ENCODE peak calls at places on chromosomes 3 and 15, in four cellular contexts. One of them, this sample, is unnamed. For H3K4me1, the result is how much of the 10 kb centered on the place peaks cover.

GRCh38 chr15:58260186-58260910 is 122.2 kb downstream of the AQP9 start:
- ATAC-seq in K562: no peak
- ATAC-seq in GM12878: no peak
- ATAC-seq in HepG2: no peak
- ATAC-seq in this sample: no peak

GRCh38 chr3:94374439-94375161 is 311.7 kb downstream of the NSUN3 start:
- ATAC-seq in GM12878: no peak
- ATAC-seq in HepG2: no peak
- ATAC-seq in K562: no peak
- ATAC-seq in this sample: no peak

GRCh38 chr3:25071846-25072245 is 356.2 kb upstream of the RARB start:
- ATAC-seq in HepG2: no peak
- ATAC-seq in K562: no peak
- ATAC-seq in GM12878: no peak
- ATAC-seq in this sample: no peak

GRCh38 chr15:29422606-29423005 is 153.0 kb upstream of the NSMCE3 start:
- ATAC-seq in K562: no peak
- ATAC-seq in HepG2: no peak
- ATAC-seq in GM12878: no peak
- ATAC-seq in this sample: no peak

GRCh38 chr3:16480861-16481569 is 32.5 kb downstream of the RFTN1 start:
- ATAC-seq in HepG2: no peak
- ATAC-seq in GM12878: peak
- ATAC-seq in K562: no peak
- ATAC-seq in this sample: no peak

GRCh38 chr3:15262021-15262420 is 56.0 kb downstream of the CAPN7 start:
- ATAC-seq in K562: no peak
- ATAC-seq in GM12878: no peak
- ATAC-seq in HepG2: peak
- ATAC-seq in this sample: no peak

GRCh38 chr3:127739347-127740135 is 66.8 kb downstream of the ABTB1 start:
- ATAC-seq in HepG2: no peak
- ATAC-seq in GM12878: no peak
- ATAC-seq in K562: no peak
- ATAC-seq in this sample: no peak

GRCh38 chr3:19541284-19541683 is 392.7 kb downstream of the EFHB start:
- ATAC-seq in HepG2: no peak
- ATAC-seq in K562: no peak
- ATAC-seq in GM12878: no peak
- ATAC-seq in this sample: no peak

GRCh38 chr15:78353093-78353492 is 12.9 kb downstream of the CRABP1 start:
- ATAC-seq in K562: peak
- ATAC-seq in GM12878: peak
- ATAC-seq in HepG2: no peak
- ATAC-seq in this sample: no peak

GRCh38 chr3:179464296-179465092 is 13.2 kb upstream of the GNB4 start:
- ATAC-seq in GM12878: peak
- ATAC-seq in HepG2: peak
- ATAC-seq in K562: peak
- ATAC-seq in this sample: no peak

GRCh38 chr3:155745795-155746550 is 1.1 kb upstream of the PLCH1 start:
- ATAC-seq in HepG2: peak
- ATAC-seq in K562: peak
- ATAC-seq in GM12878: no peak
- ATAC-seq in this sample: peak
- TF ChIP-seq POLR2AphosphoS5 in HepG2: no peak
- TF ChIP-seq POLR2AphosphoS5 in K562: no peak
- TF ChIP-seq POLR2AphosphoS5 in GM12878: no peak
- TF ChIP-seq POLR2AphosphoS5 in this sample: no peak

GRCh38 chr3:172543419-172543818 is 20.2 kb upstream of the TNFSF10 start:
- ATAC-seq in HepG2: no peak
- ATAC-seq in GM12878: no peak
- ATAC-seq in K562: no peak
- ATAC-seq in this sample: no peak

GRCh38 chr3:172546628-172547214 is 23.5 kb upstream of the TNFSF10 start:
- ATAC-seq in GM12878: peak
- ATAC-seq in HepG2: no peak
- ATAC-seq in K562: no peak
- ATAC-seq in this sample: no peak

GRCh38 chr3:172549144-172549543 is 25.9 kb upstream of the TNFSF10 start:
- ATAC-seq in K562: no peak
- ATAC-seq in GM12878: no peak
- ATAC-seq in HepG2: no peak
- ATAC-seq in this sample: no peak

GRCh38 chr3:172543884-172544283 is 20.7 kb upstream of the TNFSF10 start:
- ATAC-seq in K562: no peak
- ATAC-seq in GM12878: no peak
- ATAC-seq in HepG2: no peak
- ATAC-seq in this sample: no peak

GRCh38 chr3:172546105-172546504 is 22.9 kb upstream of the TNFSF10 start:
- ATAC-seq in GM12878: no peak
- ATAC-seq in K562: no peak
- ATAC-seq in HepG2: no peak
- ATAC-seq in this sample: no peak
- TF ChIP-seq EP300 in GM12878: no peak
- TF ChIP-seq EP300 in K562: no peak
- TF ChIP-seq EP300 in HepG2: no peak
- TF ChIP-seq EP300 in this sample: no peak

DNA sequence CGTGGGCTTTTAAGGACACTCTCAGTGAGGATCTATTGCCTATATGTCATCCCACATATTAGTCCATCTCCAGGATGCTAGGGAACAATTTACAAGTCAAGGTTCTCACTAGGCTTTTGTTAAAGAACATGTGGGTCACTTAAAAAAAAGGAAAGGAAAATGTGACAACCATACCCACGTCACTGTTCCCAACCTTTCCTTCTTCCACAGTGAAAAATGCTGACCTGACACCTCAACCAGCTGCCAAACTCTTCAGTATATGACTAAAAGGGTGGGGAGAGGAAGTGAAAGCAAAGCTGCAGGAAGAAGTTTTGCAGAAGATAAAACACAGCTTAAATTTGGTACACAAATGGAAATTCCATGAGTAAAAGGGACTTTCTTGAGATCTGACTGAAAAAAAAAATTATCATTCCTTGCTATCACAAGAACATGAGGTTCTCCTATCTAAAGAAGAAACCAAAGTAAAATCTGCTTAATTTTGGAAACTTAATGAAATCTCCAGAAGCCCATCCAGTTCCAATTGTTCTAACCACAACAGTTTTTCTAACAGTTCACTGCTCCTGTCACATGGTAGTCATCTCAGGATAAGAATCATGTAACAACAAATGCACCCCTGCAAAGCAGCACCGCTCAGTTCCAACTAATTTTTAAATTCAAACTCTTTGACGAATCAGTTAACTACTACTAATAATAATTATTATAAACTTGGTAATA is 117.0 kb upstream of the TSPAN3 start:
- ATAC-seq in HepG2: no peak
- ATAC-seq in GM12878: peak
- ATAC-seq in K562: no peak
- ATAC-seq in this sample: peak
- H3K4me1 ChIP-seq in HepG2: under half
- H3K4me1 ChIP-seq in GM12878: half or more
- H3K4me1 ChIP-seq in K562: under half
- H3K4me1 ChIP-seq in this sample: under half

DNA sequence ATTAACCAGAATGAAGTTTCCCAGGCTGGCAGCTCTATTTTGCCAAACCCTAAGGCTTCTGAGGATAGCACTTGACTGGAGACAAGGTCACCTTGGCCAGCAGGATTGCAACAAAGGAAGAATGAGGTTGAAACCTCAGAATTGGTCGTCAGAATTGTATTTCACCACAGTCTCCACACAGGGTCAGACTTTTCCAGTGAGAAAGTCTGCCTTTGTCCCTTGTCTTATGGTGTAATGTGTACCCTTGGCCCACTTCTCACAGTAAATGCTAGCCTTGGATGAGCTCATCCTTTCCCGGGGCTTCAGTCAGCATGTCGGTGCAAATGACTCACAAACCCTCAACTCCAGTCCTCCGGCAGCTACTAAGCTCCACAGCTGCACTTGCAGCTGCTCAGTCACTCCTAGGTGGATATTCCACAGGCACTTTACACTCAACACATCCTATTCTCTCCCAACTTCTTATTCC is 19.7 kb downstream of the SSR3 start:
- ATAC-seq in GM12878: peak
- ATAC-seq in HepG2: peak
- ATAC-seq in K562: peak
- ATAC-seq in this sample: peak
- TF ChIP-seq POLR2AphosphoS5 in GM12878: no peak
- TF ChIP-seq POLR2AphosphoS5 in HepG2: no peak
- TF ChIP-seq POLR2AphosphoS5 in K562: peak
- TF ChIP-seq POLR2AphosphoS5 in this sample: peak